ENCODE peak calls at places on chromosome 13, in five cellular contexts. P, Z, R, O and S are unnamed samples.

GRCh38 chr13:24081388-24081787 is 79.1 kb upstream of the SPATA13 start:
- DNase-seq in P (peak), Z (no peak), R (no peak), O (no peak), S (no peak)

GRCh38 chr13:72163671-72164070 is 296.7 kb upstream of the DACH1 start:
- DNase-seq in P (no peak), Z (no peak), R (no peak), O (no peak), S (no peak)

GRCh38 chr13:50708461-50708860 is 135.0 kb downstream of the DLEU7 start:
- DNase-seq in P (no peak), Z (no peak), R (no peak), O (no peak), S (no peak)

GRCh38 chr13:41492432-41493267 is 35.3 kb downstream of the RGCC start:
- DNase-seq in P (no peak), Z (no peak), R (no peak), O (no peak), S (no peak)

GRCh38 chr13:44680746-44681355 is 104.7 kb upstream of the TSC22D1 start:
- DNase-seq in P (peak), Z (no peak), R (no peak), O (no peak), S (no peak)

GRCh38 chr13:44299544-44299943 is 74.1 kb upstream of the SERP2 start:
- DNase-seq in P (no peak), Z (no peak), R (no peak), O (no peak), S (no peak)

GRCh38 chr13:42009057-42009456 is 39.4 kb upstream of the DGKH start:
- DNase-seq in P (no peak), Z (no peak), R (no peak), O (no peak), S (no peak)

GRCh38 chr13:100274942-100275506 is 186.1 kb downstream of the PCCA start:
- DNase-seq in P (peak), Z (no peak), R (no peak), O (no peak), S (no peak)

GRCh38 chr13:99686157-99686572 is 184.9 kb downstream of the TM9SF2 start:
- DNase-seq in P (peak), Z (no peak), R (no peak), O (no peak), S (peak)

GRCh38 chr13:106649495-106649894 is 81.6 kb upstream of the ARGLU1 start:
- DNase-seq in P (peak), Z (no peak), R (no peak), O (peak), S (peak)

DNA sequence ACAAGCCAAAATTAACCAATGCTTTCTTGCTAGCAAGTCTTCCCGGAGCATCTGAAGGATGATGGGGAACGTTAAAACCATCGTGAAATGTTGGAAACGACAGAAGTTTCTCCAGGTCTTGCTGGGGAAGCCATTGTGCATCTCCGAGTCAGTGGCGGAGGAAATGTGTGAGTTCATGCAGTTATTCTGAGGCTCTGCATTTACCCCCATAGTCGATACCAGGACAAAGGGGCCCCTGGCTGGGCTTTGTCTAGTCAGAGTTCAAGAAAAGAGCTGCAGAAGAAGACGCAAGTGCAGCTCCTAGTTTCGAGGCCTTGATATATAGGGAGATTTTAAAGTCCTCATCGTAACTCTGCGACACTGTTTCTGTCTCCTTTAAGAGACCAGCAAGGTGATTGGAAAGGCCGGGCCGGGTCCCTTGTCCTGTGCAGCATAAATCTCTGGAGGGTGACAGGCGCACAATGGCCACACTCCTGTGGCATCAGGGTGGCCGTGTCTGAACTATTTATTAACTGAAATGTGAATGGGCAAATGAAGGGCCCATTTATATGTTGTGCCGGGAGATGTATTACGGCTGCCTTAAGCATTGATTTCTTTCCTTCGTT is 172.0 kb downstream of the TEX29 start:
- DNase-seq in P (no peak), Z (no peak), R (no peak), O (peak), S (no peak)
- TF ChIP-seq POLR2A in P (no peak), Z (no peak), R (no peak), O (no peak), S (no peak)

GRCh38 chr13:98565726-98566577 is 11.0 kb downstream of the STK24 start:
- DNase-seq in P (no peak), Z (no peak), R (no peak), O (peak), S (no peak)
- TF ChIP-seq POLR2A in P (no peak), Z (no peak), R (no peak), O (no peak), S (no peak)

DNA sequence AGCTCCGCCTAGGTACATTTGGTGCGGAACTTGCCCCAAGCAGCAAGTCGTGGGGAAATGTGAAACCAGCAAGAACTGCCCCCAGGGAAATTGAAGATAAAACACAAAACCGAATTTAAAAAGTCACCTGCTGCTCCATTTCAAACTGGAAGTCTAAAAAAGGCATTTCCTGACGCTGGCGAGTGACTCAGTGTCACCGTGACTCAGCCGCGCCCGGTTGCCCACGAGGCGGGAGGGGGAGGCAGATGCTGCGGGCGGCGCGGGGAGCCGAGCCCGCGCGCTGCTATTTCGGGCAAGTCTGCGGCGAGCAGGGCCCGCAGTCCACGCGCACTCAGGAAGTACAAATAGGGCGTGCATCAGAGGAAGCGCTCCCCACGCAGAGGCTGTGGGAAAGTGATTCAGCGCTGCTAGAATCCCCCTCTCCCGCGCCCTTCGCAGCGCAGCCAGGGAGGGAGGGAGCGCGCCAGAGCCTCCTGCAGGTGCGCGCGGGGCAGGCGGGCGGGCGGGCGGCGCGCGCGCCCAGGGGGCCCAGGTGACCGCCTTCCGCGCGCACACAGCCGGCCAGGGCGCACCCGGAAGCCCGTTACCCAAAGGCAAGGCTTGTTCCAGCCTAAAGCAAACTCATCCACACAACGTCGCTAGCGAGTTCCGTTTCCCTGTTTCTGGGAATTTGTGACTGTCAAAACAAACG is 168.8 kb downstream of the COL4A1 start:
- DNase-seq in P (peak), Z (peak), R (no peak), O (peak), S (peak)
- TF ChIP-seq POLR2A in P (no peak), Z (peak), R (no peak), O (no peak), S (no peak)

DNA sequence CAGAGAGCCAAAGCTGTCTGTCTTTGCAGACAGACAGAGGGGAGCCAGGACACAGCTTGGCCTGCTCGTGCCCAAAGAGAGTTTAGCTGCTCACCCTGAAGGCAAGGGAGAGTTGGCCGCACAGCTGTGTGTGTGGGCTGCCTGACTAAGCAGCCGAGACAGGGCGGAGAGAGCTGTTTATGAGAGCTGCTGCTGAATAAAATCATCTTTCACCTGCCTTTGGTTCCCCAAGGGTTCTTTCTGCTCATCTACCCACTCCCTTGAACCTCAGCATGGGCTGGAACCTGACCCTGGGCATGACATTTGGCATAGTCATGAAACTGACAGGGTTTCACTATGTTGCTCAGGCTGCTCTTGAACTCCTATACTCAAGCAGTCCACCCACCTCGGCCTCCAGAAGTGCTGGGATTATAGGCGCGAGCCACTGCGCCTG is 98.2 kb downstream of the RBM26 start:
- DNase-seq in P (peak), Z (no peak), R (no peak), O (no peak), S (no peak)
- TF ChIP-seq POLR2A in P (no peak), Z (no peak), R (no peak), O (no peak), S (no peak)

GRCh38 chr13:21603531-21604448 is at the start of gene MICU2:
- DNase-seq in P (peak), Z (peak), R (peak), O (peak), S (peak)
- TF ChIP-seq POLR2A in P (peak), Z (peak), R (peak), O (peak), S (peak)

DNA sequence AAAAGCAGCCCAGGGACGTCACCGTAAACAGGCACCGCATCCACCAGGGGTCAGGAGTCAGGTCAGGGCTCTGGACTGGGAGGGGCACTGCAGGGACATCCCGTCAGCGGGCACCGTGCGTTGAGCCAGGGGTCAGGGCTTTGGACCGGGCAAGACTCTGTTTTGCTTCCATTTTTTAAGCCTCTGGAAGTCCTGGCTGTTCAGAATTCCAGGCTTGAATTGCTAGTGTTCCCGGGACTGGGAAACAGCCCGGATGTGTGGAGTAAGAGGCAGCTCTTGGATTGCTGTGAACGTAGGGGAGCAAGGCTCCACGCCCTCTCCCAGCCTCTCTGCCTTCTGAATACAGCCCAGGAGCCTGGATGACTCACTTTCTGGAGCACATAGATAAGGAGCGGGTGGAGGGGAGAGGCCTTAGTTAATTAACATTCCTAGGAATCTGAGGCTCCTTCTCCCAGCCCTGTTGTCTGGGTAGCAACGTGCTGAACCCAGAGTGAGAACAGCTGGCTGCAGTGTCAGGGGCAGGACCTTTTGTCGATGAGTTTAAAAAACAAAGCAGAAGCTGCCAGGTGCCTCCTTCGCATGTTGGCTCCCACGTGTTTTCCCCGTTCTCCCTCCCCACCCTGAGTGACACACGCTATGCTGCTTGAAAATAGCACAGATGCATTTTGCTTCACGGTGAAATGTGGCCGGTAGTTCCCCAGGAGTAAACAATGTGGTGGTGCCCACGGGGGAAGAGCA is 21.9 kb downstream of the ATP11A start:
- DNase-seq in P (peak), Z (peak), R (no peak), O (peak), S (peak)
- TF ChIP-seq POLR2A in P (peak), Z (no peak), R (no peak), O (no peak), S (peak)

GRCh38 chr13:112587359-112587766 is 590 bp downstream of the TUBGCP3 start:
- DNase-seq in P (peak), Z (peak), R (no peak), O (peak), S (peak)
- TF ChIP-seq POLR2A in P (no peak), Z (peak), R (no peak), O (no peak), S (peak)

GRCh38 chr13:22060187-22060586 is 389.3 kb downstream of the FGF9 start:
- DNase-seq in P (no peak), Z (no peak), R (no peak), O (no peak), S (no peak)

GRCh38 chr13:22061806-22062391 is 391.0 kb downstream of the FGF9 start:
- DNase-seq in P (no peak), Z (no peak), R (no peak), O (no peak), S (no peak)

GRCh38 chr13:22062478-22063205 is 391.8 kb downstream of the FGF9 start:
- DNase-seq in P (peak), Z (no peak), R (no peak), O (no peak), S (no peak)

GRCh38 chr13:22063416-22064124 is 392.7 kb downstream of the FGF9 start:
- DNase-seq in P (no peak), Z (no peak), R (no peak), O (no peak), S (no peak)

GRCh38 chr13:22061371-22061805 is 390.5 kb downstream of the FGF9 start:
- DNase-seq in P (no peak), Z (no peak), R (no peak), O (no peak), S (no peak)
- TF ChIP-seq POLR2A in P (no peak), Z (no peak), R (no peak), O (no peak), S (no peak)